ENCODE peak calls at places on chromosomes 2 and 18, in six cellular contexts. N is K562, L is sigmoid colon, F is HCT116, X is stomach, E is GM12878. V is an unnamed sample.

GRCh38 chr2:166643980-166644379 is 149.9 kb upstream of the SCN7A start:
- DNase-seq in N (no peak), L (no peak), X (no peak), E (no peak), F (no peak), V (no peak)

GRCh38 chr2:197555467-197555866 is 39.6 kb downstream of the MOB4 start:
- DNase-seq in F (no peak), X (no peak), N (no peak), E (no peak), L (no peak), V (no peak)

GRCh38 chr2:857937-858336 is 92.7 kb upstream of the SNTG2 start:
- DNase-seq in N (no peak), F (no peak), X (no peak), L (no peak), E (no peak), V (no peak)

GRCh38 chr2:170235860-170236638 is 58.1 kb downstream of the MYO3B start:
- DNase-seq in F (peak; percentile 60), X (no peak), E (no peak), N (peak; percentile 83), L (no peak), V (no peak)

GRCh38 chr18:78741381-78742340 is 238.0 kb upstream of the SALL3 start:
- DNase-seq in F (no peak), N (no peak), E (no peak), L (no peak), X (peak; percentile 22), V (peak; percentile 41)

GRCh38 chr18:23146861-23147469 is 11.7 kb downstream of the CABLES1 start:
- DNase-seq in X (no peak), E (no peak), F (no peak), L (no peak), N (no peak), V (no peak)

GRCh38 chr2:215828528-215829184 is 184.7 kb downstream of the MREG start:
- DNase-seq in F (peak; percentile 58), L (peak; percentile 71), X (peak; percentile 58), N (peak; percentile 51), E (no peak), V (peak; percentile 27)

GRCh38 chr2:72146357-72147302 is 1.0 kb downstream of the CYP26B1 start:
- DNase-seq in F (no peak), N (no peak), X (peak; percentile 25), L (peak; percentile 62), E (no peak), V (peak; percentile 16)

GRCh38 chr2:19649107-19649506 is 252.7 kb downstream of the TTC32 start:
- DNase-seq in X (no peak), E (no peak), N (no peak), F (no peak), L (no peak), V (no peak)
- TF ChIP-seq CTCF in X (no peak), E (no peak), N (no peak), F (no peak), L (no peak), V (no peak)

GRCh38 chr18:46171331-46171730 is 67.1 kb downstream of the HAUS1 start:
- DNase-seq in L (no peak), X (no peak), F (no peak), N (no peak), E (no peak), V (no peak)

GRCh38 chr18:46169464-46169941 is 65.3 kb downstream of the HAUS1 start:
- DNase-seq in L (no peak), F (no peak), X (no peak), N (peak; percentile 50), E (no peak), V (no peak)

GRCh38 chr18:46166261-46166970 is 62.2 kb downstream of the HAUS1 start:
- DNase-seq in E (no peak), L (no peak), X (no peak), F (no peak), N (no peak), V (no peak)

GRCh38 chr18:46164920-46165319 is 60.7 kb downstream of the HAUS1 start:
- DNase-seq in X (no peak), L (no peak), N (no peak), F (no peak), E (no peak), V (no peak)

GRCh38 chr18:46167971-46168370 is 63.8 kb downstream of the HAUS1 start:
- DNase-seq in E (peak; percentile 84), X (peak; percentile 46), L (no peak), F (no peak), N (no peak), V (no peak)
- TF ChIP-seq POLR2AphosphoS5 in E (no peak), X (no peak), L (no peak), F (no peak), N (no peak), V (no peak)

GRCh38 chr18:45322343-45322742 is 292.9 kb upstream of the SLC14A2 start:
- DNase-seq in L (no peak), N (no peak), F (no peak), X (no peak), E (no peak), V (no peak)

GRCh38 chr18:45321520-45321919 is 293.8 kb upstream of the SLC14A2 start:
- DNase-seq in F (no peak), L (no peak), X (no peak), E (no peak), N (no peak), V (no peak)

GRCh38 chr18:45324489-45325111 is 290.7 kb upstream of the SLC14A2 start:
- DNase-seq in N (no peak), F (no peak), L (peak; percentile 84), E (no peak), X (no peak), V (peak; percentile 31)

GRCh38 chr18:45324081-45324480 is 291.2 kb upstream of the SLC14A2 start:
- DNase-seq in L (no peak), X (no peak), N (no peak), F (no peak), E (no peak), V (no peak)

DNA sequence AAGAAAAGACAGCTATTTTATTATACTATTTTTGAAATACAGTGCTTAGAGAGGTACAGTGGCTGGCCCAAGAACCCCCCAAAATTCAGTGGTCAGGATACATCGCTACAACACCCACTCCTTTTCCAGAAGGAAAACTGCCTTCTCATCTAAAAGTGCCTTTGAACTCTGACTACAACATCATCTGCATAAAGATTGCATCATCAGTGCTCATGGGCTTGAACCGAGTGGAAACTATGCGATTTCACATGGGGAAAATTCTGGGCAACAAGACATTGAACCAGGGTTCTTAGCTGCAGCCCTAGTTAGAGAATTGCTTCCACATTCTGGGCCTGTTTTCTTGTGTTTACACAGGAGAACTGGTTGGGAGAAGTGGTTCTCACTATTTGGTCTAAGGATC is 294.6 kb upstream of the SLC14A2 start:
- DNase-seq in F (no peak), N (no peak), E (no peak), L (no peak), X (no peak), V (no peak)
- TF ChIP-seq POLR2A in F (no peak), N (no peak), E (no peak), L (no peak), X (no peak), V (no peak)

DNA sequence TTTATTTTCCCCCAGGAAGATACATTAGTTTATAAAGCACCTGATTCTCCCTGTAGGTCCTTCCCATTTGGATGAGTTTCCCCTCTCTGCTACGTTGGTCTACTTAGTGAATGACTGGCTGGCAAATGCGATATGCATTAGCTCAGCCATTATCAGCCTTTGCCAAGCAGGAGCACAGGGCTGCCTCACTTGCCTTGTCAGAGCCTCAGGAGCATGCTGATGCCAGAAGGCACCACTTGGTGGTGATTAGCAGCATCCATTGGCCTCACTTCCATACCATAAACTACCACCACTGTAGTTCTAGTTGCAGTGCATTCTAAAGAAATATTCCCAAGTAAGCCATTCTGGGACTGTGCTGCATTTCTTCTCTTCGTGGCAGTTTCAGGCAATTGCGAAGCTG is 442.8 kb upstream of the CHST9 start:
- DNase-seq in F (no peak), X (no peak), L (no peak), E (no peak), N (no peak), V (no peak)
- TF ChIP-seq CTCF in F (no peak), X (no peak), L (no peak), E (no peak), N (no peak), V (no peak)

DNA sequence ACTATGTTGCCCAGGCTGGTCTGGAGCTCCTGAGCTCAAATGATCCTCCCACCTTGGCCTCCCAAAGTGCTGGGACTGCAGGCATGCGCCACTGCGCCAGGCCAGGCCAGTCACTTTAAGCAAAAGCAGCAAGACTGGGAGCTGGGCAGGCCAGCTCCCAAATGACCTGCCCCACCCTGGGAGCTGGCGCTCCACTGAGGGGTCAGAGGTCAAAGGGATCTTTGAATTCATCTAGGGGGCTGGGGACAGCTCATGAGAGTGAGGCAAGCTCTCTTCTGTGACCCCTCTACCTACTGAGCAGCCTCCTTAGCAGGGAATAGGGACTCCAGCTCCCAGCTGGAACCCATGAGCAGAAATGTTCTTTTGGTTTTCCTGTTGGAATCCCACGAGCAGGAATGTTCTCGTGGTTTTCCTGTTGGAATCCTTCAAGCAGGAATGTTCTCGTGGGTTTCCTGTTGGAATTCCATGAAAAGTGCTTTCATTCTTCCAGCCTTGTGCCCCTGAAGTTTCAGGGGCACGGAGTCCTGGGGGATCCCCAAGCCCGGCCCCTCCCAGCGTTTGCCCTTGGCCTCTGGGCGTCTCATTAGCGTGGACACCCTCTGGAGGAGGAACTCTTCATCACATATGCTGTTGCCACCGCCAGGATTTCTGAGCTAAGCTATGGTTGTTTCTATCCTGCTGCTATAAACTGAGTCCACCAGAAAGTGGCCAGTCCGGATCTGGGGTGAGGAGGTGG is 162.0 kb upstream of the HAAO start:
- DNase-seq in N (no peak), E (no peak), L (no peak), X (no peak), F (no peak), V (no peak)
- TF ChIP-seq POLR2AphosphoS5 in N (no peak), E (no peak), L (no peak), X (no peak), F (no peak), V (peak; percentile 23)

GRCh38 chr2:7592618-7593140 is 675.5 kb downstream of the RNF144A start:
- DNase-seq in X (no peak), F (no peak), N (no peak), E (no peak), L (no peak), V (no peak)

GRCh38 chr2:7593286-7593685 is 676.1 kb downstream of the RNF144A start:
- DNase-seq in L (no peak), N (no peak), X (no peak), F (no peak), E (no peak), V (no peak)

GRCh38 chr2:7594211-7594610 is 677.0 kb downstream of the RNF144A start:
- DNase-seq in F (no peak), L (no peak), N (no peak), E (no peak), X (no peak), V (no peak)

GRCh38 chr2:7598402-7598801 is 681.2 kb downstream of the RNF144A start:
- DNase-seq in L (no peak), E (no peak), X (no peak), F (no peak), N (no peak), V (no peak)

DNA sequence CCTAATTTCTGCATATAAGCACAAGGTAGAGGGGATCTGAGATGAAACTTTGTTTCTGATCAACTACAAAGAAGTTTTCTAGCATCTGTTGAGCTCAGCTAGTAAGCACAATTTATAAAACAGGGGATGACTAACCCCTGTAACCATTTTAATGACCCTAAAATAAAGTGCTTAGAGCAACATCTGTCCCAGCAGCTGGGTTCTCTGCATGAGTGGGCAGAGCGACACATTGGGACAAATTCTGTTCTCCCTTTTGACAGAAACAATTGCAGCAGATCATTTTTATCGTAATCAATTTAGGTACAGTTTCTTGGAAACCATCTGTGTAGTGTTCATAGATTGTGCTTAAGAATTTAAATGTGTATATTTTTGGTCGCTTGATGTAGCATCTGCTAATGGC is 678.0 kb downstream of the RNF144A start:
- DNase-seq in X (no peak), E (no peak), F (no peak), N (no peak), L (no peak), V (no peak)
- TF ChIP-seq POLR2A in X (no peak), E (no peak), F (no peak), N (no peak), L (no peak), V (no peak)

GRCh38 chr2:41400057-41400665 is 647.7 kb upstream of the PKDCC start:
- DNase-seq in X (no peak), E (no peak), L (no peak), N (no peak), F (no peak), V (no peak)
- TF ChIP-seq CTCF in X (no peak), E (peak; percentile 22), L (no peak), N (no peak), F (no peak), V (no peak)